ENCODE peak calls at places on chromosomes 2 and 18, in nine cellular contexts. C is mammary epithelial cell, S is upper lobe of right lung, N is tibial artery, H is breast epithelium, I is SJCRH30, G is aorta, O is pancreas, U is colonic mucosa. F is an unnamed sample.
A peak's percentile ranks its signal among the peaks of the same experiment; 100 is the strongest.

GRCh38 chr18:72833471-72833870 is 34.3 kb downstream of the NETO1 start:
- DNase-seq in C (no peak), S (no peak), N (no peak), H (no peak), I (no peak), G (no peak), O (no peak), U (no peak), F (no peak)

GRCh38 chr18:11078491-11078890 is 70.9 kb downstream of the PIEZO2 start:
- DNase-seq in C (no peak), S (no peak), N (no peak), H (no peak), I (no peak), G (no peak), O (no peak), U (no peak), F (no peak)

GRCh38 chr2:145277922-145278321 is 758.0 kb upstream of the ZEB2 start:
- DNase-seq in C (peak; percentile 54), S (no peak), N (no peak), H (no peak), I (no peak), G (no peak), O (no peak), U (no peak), F (no peak)

GRCh38 chr2:113197347-113198047 is 23.7 kb downstream of the PSD4 start:
- DNase-seq in C (no peak), S (no peak), N (no peak), H (no peak), I (no peak), G (peak; percentile 68), O (no peak), U (no peak), F (no peak)

GRCh38 chr2:33425660-33426059 is 50.8 kb upstream of the RASGRP3 start:
- DNase-seq in C (peak; percentile 64), S (no peak), N (no peak), H (no peak), I (no peak), G (no peak), O (no peak), U (no peak), F (no peak)

GRCh38 chr2:228771306-228771705 is 499.8 kb downstream of the PID1 start:
- DNase-seq in C (no peak), S (no peak), N (no peak), H (no peak), I (no peak), G (no peak), O (no peak), U (no peak), F (no peak)

GRCh38 chr18:47795448-47795843 is 135.0 kb downstream of the SMAD2 start:
- DNase-seq in C (no peak), S (no peak), N (no peak), H (no peak), I (no peak), G (no peak), O (no peak), U (no peak), F (peak; percentile 61)

GRCh38 chr2:240817496-240818292 is 2.3 kb downstream of the KIF1A start:
- DNase-seq in C (no peak), S (peak; percentile 61), N (peak; percentile 59), H (no peak), I (no peak), G (peak; percentile 69), O (peak; percentile 57), U (no peak), F (no peak)

GRCh38 chr18:2223394-2223793 is 347.9 kb downstream of the METTL4 start:
- DNase-seq in C (peak; percentile 29), S (no peak), N (no peak), H (no peak), I (no peak), G (no peak), O (no peak), U (no peak), F (peak; percentile 36)

GRCh38 chr2:15300645-15301573 is 260.2 kb downstream of the NBAS start:
- DNase-seq in C (no peak), S (no peak), N (no peak), H (no peak), I (no peak), G (no peak), O (no peak), U (no peak), F (no peak)

GRCh38 chr18:37320320-37320719 is 245.3 kb downstream of the CELF4 start:
- DNase-seq in C (no peak), S (no peak), N (no peak), H (no peak), I (no peak), G (no peak), O (no peak), U (no peak), F (no peak)

GRCh38 chr2:192983173-192983572 is 788.4 kb upstream of the TMEFF2 start:
- DNase-seq in C (no peak), S (no peak), N (no peak), H (no peak), I (no peak), G (no peak), O (no peak), U (no peak), F (no peak)

GRCh38 chr2:124804014-124804940 is 779.2 kb downstream of the CNTNAP5 start:
- DNase-seq in C (peak; percentile 2), S (no peak), N (no peak), H (no peak), I (peak; percentile 6), G (no peak), O (no peak), U (peak; percentile 52), F (peak; percentile 68)

GRCh38 chr2:112154246-112155110 is 16.3 kb downstream of the FBLN7 start:
- DNase-seq in C (no peak), S (peak; percentile 48), N (peak; percentile 38), H (no peak), I (no peak), G (peak; percentile 8), O (no peak), U (no peak), F (no peak)

DNA sequence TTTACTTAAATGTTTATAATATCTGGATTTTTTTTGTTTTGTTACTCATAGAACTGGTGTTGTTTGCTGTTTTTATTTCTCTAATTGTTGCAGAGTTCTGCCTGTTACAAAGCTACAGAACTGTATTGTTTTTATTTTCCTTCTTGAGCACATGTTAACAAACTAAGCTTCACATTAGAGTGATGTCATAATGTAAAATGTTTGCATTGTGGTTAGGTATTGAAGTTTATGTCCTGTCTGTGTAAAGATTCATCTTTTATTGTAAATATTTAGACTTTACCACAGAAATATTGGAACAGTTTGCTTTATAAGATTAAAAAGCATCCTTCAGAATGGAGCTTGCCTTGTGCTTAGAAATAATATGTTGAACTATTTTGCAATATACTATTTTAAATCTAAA is 67.7 kb downstream of the CLIP4 start:
- DNase-seq in C (no peak), S (no peak), N (no peak), H (no peak), I (no peak), G (no peak), O (no peak), U (no peak), F (no peak)
- H3K4me1 ChIP-seq in C (peaks cover 2% of the 10 kb centered on the region), S (no peaks in the 10 kb centered on the region), N (no peaks in the 10 kb centered on the region), H (no peaks in the 10 kb centered on the region), I (no peaks in the 10 kb centered on the region), G (no peaks in the 10 kb centered on the region), O (no peaks in the 10 kb centered on the region), U (no peaks in the 10 kb centered on the region), F (no peaks in the 10 kb centered on the region)

GRCh38 chr18:74512321-74513053 is 16.3 kb downstream of the CNDP2 start:
- DNase-seq in C (no peak), S (no peak), N (peak; percentile 19), H (no peak), I (no peak), G (no peak), O (no peak), U (no peak), F (no peak)

GRCh38 chr18:74508821-74509225 is 12.7 kb downstream of the CNDP2 start:
- DNase-seq in C (no peak), S (no peak), N (peak; percentile 27), H (no peak), I (no peak), G (no peak), O (no peak), U (no peak), F (peak; percentile 12)

GRCh38 chr18:74511823-74512222 is 15.7 kb downstream of the CNDP2 start:
- DNase-seq in C (no peak), S (no peak), N (peak; percentile 47), H (no peak), I (no peak), G (no peak), O (no peak), U (no peak), F (no peak)

GRCh38 chr18:74509856-74510769 is 13.9 kb downstream of the CNDP2 start:
- DNase-seq in C (no peak), S (no peak), N (peak; percentile 54), H (no peak), I (no peak), G (no peak), O (no peak), U (no peak), F (no peak)

GRCh38 chr18:74510770-74511095 is 14.6 kb downstream of the CNDP2 start:
- DNase-seq in C (no peak), S (no peak), N (no peak), H (no peak), I (no peak), G (no peak), O (no peak), U (no peak), F (no peak)
- H3K36me3 ChIP-seq in C (peaks cover 18% of the 10 kb centered on the region), S (peaks cover 94% of the 10 kb centered on the region), N (peaks cover 96% of the 10 kb centered on the region), H (peaks cover 7% of the 10 kb centered on the region), I (no peaks in the 10 kb centered on the region), G (no peaks in the 10 kb centered on the region), O (peaks cover 73% of the 10 kb centered on the region), U (peaks cover 32% of the 10 kb centered on the region), F (peaks cover 15% of the 10 kb centered on the region)

DNA sequence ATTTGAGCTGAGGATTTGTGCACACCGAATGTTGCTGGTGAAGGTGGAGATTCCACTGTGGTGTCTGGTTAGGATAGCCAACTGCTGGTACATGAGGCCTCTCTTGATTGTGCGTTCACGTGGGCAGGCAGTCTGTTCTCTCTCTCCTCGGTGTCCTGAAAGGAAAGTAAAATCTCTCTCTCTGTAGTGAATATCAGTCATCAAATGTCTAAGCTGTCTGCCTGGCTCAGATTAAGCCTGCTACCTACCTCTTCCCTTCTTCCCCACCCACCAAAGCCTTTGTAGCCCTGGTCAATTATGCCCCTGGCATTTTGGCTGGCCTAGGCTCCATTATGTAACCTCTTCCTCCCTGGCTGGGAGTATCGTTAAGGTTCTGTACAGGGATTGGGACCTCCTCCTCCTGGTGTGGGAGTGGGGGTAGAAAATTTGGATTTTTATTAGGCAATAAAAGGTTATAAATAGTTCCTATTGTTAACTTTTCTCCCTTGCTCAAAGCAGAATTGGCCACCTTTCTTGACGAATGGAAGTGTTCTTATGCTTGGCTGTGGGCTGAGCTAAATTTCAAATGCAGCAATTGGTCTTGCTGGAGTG is 148.9 kb downstream of the WDSUB1 start:
- DNase-seq in C (no peak), S (no peak), N (no peak), H (no peak), I (no peak), G (no peak), O (no peak), U (no peak), F (no peak)
- H3K4me1 ChIP-seq in C (peaks cover 45% of the 10 kb centered on the region), S (peaks cover 56% of the 10 kb centered on the region), N (peaks cover 8% of the 10 kb centered on the region), H (peaks cover 7% of the 10 kb centered on the region), I (peaks cover 11% of the 10 kb centered on the region), G (peaks cover 21% of the 10 kb centered on the region), O (no peaks in the 10 kb centered on the region), U (no peaks in the 10 kb centered on the region), F (peaks cover 45% of the 10 kb centered on the region)

DNA sequence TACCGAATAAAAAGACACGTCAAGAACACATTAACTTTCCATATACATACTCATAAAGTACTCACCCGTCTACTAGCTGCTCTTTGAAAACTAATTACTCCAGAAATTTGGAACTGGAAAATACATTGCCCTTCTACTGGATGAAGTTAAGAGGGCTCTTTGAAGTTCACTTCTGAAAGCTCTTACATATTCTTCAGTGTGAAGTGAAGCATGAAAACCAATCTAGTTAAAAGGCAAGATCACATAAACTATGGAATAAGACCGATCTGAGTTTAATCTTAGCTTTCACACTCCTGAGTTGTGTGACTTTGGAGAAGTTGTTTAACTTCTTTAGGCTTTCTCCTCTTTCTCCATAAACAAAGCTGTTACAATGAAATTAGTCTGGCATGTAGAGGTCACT is 38.5 kb downstream of the REV1 start:
- DNase-seq in C (no peak), S (no peak), N (no peak), H (no peak), I (no peak), G (no peak), O (no peak), U (no peak), F (no peak)
- H3K36me3 ChIP-seq in C (peaks cover 38% of the 10 kb centered on the region), S (peaks cover 76% of the 10 kb centered on the region), N (peaks cover 51% of the 10 kb centered on the region), H (no peaks in the 10 kb centered on the region), I (peaks cover 68% of the 10 kb centered on the region), G (no peaks in the 10 kb centered on the region), O (peaks cover 33% of the 10 kb centered on the region), U (peaks cover 5% of the 10 kb centered on the region), F (peaks cover 7% of the 10 kb centered on the region)

F was measured in cardiac muscle cell.